ENCODE peak calls at places on chromosome 3, in six cellular contexts. S, Y, O, A, T and I are unnamed samples.

GRCh38 chr3:27943106-27943505 is 221.0 kb upstream of the EOMES start:
- DNase-seq in S (peak; percentile 8), Y (peak; percentile 36), O (peak; percentile 45), A (peak; percentile 35), T (peak; percentile 41), I (no peak)

GRCh38 chr3:14514323-14514720 is 25.8 kb downstream of the GRIP2 start:
- DNase-seq in S (no peak), Y (no peak), O (no peak), A (no peak), T (peak; percentile 9), I (no peak)

GRCh38 chr3:194472290-194472920 is 14.4 kb downstream of the ATP13A3 start:
- DNase-seq in S (peak; percentile 78), Y (peak; percentile 85), O (peak; percentile 86), A (peak; percentile 73), T (peak; percentile 78), I (peak; percentile 23)

GRCh38 chr3:71601811-71602210 is 18.3 kb upstream of the FOXP1 start:
- DNase-seq in S (peak; percentile 69), Y (peak; percentile 78), O (peak; percentile 71), A (no peak), T (peak; percentile 83), I (no peak)

GRCh38 chr3:46892285-46893145 is 15.0 kb downstream of the PTH1R start:
- DNase-seq in S (peak; percentile 58), Y (peak; percentile 37), O (peak; percentile 36), A (peak; percentile 83), T (peak; percentile 46), I (no peak)

GRCh38 chr3:150315711-150316110 is 92.4 kb upstream of the TSC22D2 start:
- DNase-seq in S (no peak), Y (no peak), O (no peak), A (no peak), T (no peak), I (no peak)

GRCh38 chr3:174955513-174956001 is 96.4 kb downstream of the NAALADL2 start:
- DNase-seq in S (peak; percentile 44), Y (peak; percentile 40), O (peak; percentile 60), A (peak; percentile 28), T (peak; percentile 82), I (no peak)

GRCh38 chr3:71991681-71992080 is 206.7 kb upstream of the PROK2 start:
- DNase-seq in S (no peak), Y (peak; percentile 52), O (no peak), A (no peak), T (no peak), I (no peak)

GRCh38 chr3:153127788-153128187 is 34.2 kb upstream of the RAP2B start:
- DNase-seq in S (peak; percentile 30), Y (peak; percentile 57), O (no peak), A (no peak), T (no peak), I (no peak)

GRCh38 chr3:17140670-17141505 is 256.1 kb downstream of the PLCL2 start:
- DNase-seq in S (peak; percentile 10), Y (peak; percentile 50), O (peak; percentile 16), A (no peak), T (no peak), I (no peak)

GRCh38 chr3:101695779-101696372 is 9.4 kb upstream of the RPL24 start:
- DNase-seq in S (peak; percentile 55), Y (peak; percentile 52), O (peak; percentile 85), A (peak; percentile 79), T (peak; percentile 55), I (no peak)

GRCh38 chr3:12154151-12154550 is 4.6 kb downstream of the TIMP4 start:
- DNase-seq in S (no peak), Y (peak; percentile 47), O (peak; percentile 45), A (no peak), T (no peak), I (no peak)

GRCh38 chr3:107942244-107942643 is 148.6 kb downstream of the CD47 start:
- DNase-seq in S (no peak), Y (peak; percentile 15), O (peak; percentile 54), A (no peak), T (peak; percentile 87), I (peak; percentile 13)

GRCh38 chr3:67674055-67674454 is 19.6 kb upstream of the SUCLG2 start:
- DNase-seq in S (no peak), Y (no peak), O (no peak), A (no peak), T (no peak), I (no peak)

GRCh38 chr3:98812851-98813374 is 49.8 kb downstream of the ST3GAL6 start:
- DNase-seq in S (peak; percentile 46), Y (peak; percentile 50), O (peak; percentile 69), A (peak; percentile 26), T (peak; percentile 56), I (peak; percentile 39)

GRCh38 chr3:217436-217835 is 20.9 kb downstream of the CHL1 start:
- DNase-seq in S (no peak), Y (no peak), O (no peak), A (no peak), T (no peak), I (no peak)

GRCh38 chr3:191762323-191762960 is 301.5 kb downstream of the PYDC2 start:
- DNase-seq in S (peak; percentile 58), Y (peak; percentile 79), O (peak; percentile 80), A (peak; percentile 58), T (peak; percentile 73), I (no peak)

GRCh38 chr3:153295906-153296305 is 133.9 kb downstream of the RAP2B start:
- DNase-seq in S (peak; percentile 71), Y (peak; percentile 51), O (peak; percentile 60), A (no peak), T (no peak), I (no peak)

GRCh38 chr3:153158961-153159735 is 2.9 kb upstream of the RAP2B start:
- DNase-seq in S (no peak), Y (no peak), O (no peak), A (peak; percentile 13), T (no peak), I (no peak)

GRCh38 chr3:52046186-52046913 is 10.0 kb downstream of the DUSP7 start:
- DNase-seq in S (peak; percentile 98), Y (peak; percentile 96), O (peak; percentile 99), A (peak; percentile 53), T (peak; percentile 100), I (no peak)

GRCh38 chr3:162142511-162142910 is 645.9 kb downstream of the OTOL1 start:
- DNase-seq in S (peak; percentile 66), Y (peak; percentile 87), O (peak; percentile 94), A (no peak), T (peak; percentile 85), I (no peak)

DNA sequence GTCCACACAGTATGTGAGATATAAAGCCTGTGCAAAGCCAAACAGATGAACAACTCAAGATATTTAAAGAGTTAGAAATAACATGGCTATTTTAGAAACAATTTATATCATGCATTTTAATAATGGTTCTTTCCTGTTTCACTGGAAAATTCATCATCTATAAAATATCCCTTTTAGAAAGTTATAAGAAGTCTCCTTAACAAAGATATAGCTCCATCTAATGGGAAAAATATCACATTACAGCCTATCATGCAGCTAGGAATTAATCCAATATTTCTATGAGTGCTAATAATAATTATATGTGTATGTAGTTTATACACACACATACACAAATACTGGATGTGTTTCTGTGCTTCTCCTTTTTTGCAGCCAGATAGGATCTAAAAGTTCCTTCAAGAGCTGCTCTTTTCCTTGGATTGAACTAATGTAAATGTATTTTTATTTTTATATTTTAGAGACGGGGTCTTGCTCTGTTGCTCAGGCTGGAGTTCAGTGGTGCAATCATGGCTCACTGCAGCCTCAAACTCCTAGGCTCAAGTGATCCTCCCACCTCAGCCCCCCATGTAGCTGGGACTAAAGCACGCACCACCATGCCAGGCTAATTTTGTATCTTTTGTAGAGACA is 21.6 kb downstream of the RPL22L1 start:
- DNase-seq in S (peak; percentile 40), Y (peak; percentile 46), O (peak; percentile 55), A (no peak), T (peak; percentile 34), I (no peak)
- TF ChIP-seq CTCF in S (peak; percentile 68), Y (peak; percentile 51), O (peak; percentile 36), A (peak; percentile 62), T (peak; percentile 22), I (peak; percentile 24)

DNA sequence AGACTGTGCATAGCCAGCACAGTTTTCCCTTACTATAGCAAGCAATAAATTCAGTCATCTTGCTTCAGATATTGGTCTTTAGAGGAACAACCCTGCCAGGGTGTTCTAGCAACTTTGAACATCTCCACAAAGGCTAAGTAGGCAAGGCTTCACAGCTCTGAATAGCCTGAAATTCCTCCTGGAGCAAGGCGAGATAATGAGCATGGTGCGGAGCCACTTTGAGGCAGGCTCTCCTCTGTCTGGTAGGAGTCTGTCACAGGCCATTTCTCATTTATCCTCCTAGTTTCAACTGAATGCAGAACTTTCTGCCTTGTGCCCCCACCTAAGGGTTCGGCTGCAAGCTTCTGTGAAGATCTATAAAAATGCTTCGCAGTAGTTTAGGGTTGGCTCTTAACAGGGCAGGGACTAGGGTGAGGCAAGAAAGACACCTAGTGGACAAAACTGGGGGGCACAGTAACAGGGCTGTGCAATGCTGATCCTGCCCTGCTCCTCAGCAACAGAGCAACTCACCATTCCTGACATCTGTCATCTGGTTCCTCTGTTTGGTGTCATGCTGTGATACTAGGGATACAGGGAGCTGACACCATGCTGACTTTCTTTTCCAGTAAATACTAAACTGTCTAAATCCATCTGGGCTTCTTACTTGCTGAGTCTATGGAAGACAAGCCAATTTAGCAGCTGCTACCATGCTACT is 16.6 kb upstream of the EHHADH start:
- DNase-seq in S (peak; percentile 41), Y (peak; percentile 24), O (peak; percentile 61), A (peak; percentile 55), T (peak; percentile 55), I (no peak)
- TF ChIP-seq CTCF in S (peak; percentile 62), Y (peak; percentile 54), O (peak; percentile 71), A (peak; percentile 43), T (peak; percentile 49), I (peak; percentile 16)

DNA sequence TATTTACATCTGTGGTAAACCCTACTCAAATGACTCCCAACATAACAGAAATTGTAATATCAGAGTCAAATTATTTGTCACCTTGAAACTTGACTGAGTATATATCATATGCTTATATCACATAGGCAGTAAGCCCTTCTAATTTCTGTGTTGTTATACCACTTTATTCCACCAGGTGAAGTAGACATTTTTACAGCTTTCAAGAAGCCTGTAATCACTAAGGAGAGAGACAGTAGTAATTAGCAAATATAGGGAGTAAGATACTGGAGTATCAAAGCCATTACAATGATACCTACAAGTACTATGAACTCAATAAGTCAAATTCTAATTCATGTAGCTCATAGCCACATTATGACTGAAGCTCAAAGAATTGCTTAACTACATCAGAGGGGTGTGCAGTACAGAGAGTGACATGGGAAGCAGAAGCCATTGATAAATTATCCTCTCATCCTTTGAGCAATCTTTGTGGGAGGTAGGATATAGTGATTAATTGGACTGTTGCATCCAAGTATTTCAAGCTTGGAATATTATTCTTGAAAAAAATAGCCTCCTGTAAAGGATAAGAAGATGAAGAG is 1005.8 kb downstream of the ZPLD1 start:
- DNase-seq in S (no peak), Y (no peak), O (peak; percentile 0), A (no peak), T (peak; percentile 35), I (no peak)
- TF ChIP-seq CTCF in S (peak; percentile 38), Y (no peak), O (peak; percentile 17), A (peak; percentile 8), T (no peak), I (no peak)

GRCh38 chr3:58062469-58062868 is 54.2 kb downstream of the FLNB start:
- DNase-seq in S (peak; percentile 86), Y (peak; percentile 65), O (no peak), A (no peak), T (no peak), I (no peak)

GRCh38 chr3:58059349-58060321 is 51.4 kb downstream of the FLNB start:
- DNase-seq in S (peak; percentile 94), Y (peak; percentile 87), O (peak; percentile 90), A (peak; percentile 88), T (no peak), I (no peak)

GRCh38 chr3:58054652-58055051 is 46.4 kb downstream of the FLNB start:
- DNase-seq in S (no peak), Y (no peak), O (no peak), A (no peak), T (no peak), I (no peak)

GRCh38 chr3:58055309-58055708 is 47.1 kb downstream of the FLNB start:
- DNase-seq in S (no peak), Y (no peak), O (no peak), A (no peak), T (no peak), I (no peak)

GRCh38 chr3:58058654-58059263 is 50.5 kb downstream of the FLNB start:
- DNase-seq in S (peak; percentile 91), Y (peak; percentile 83), O (peak; percentile 56), A (no peak), T (no peak), I (no peak)
- TF ChIP-seq CTCF in S (no peak), Y (no peak), O (no peak), A (no peak), T (no peak), I (no peak)